ENCODE peak calls at places on chromosomes 13 and 19, in five cellular contexts. M, O, U, C and E are unnamed samples.

GRCh38 chr19:16336571-16336970 is 11.9 kb downstream of the KLF2 start:
- DNase-seq in M (no peak), O (no peak), C (no peak), U (no peak), E (no peak)

GRCh38 chr13:110553417-110553816 is 8.1 kb downstream of the RAB20 start:
- DNase-seq in M (no peak), O (no peak), U (no peak), C (no peak), E (no peak)

GRCh38 chr13:31236211-31236786 is 36.5 kb downstream of the B3GLCT start:
- DNase-seq in C (no peak), M (no peak), O (peak), U (peak), E (no peak)

GRCh38 chr19:46081928-46082727 is 41.3 kb upstream of the IGFL4 start:
- DNase-seq in O (peak), C (peak), M (peak), U (peak), E (peak)

GRCh38 chr13:105655046-105655445 is 880.4 kb downstream of the EFNB2 start:
- DNase-seq in O (peak), C (no peak), U (peak), M (no peak), E (no peak)

GRCh38 chr13:112252744-112253590 is 123.2 kb upstream of the SPACA7 start:
- DNase-seq in C (no peak), O (no peak), M (no peak), U (no peak), E (no peak)

GRCh38 chr19:51702103-51702753 is 9.1 kb downstream of the SPACA6 start:
- DNase-seq in C (peak), O (peak), M (peak), U (peak), E (no peak)

GRCh38 chr13:55816976-55817601 is 1323.6 kb upstream of the PRR20A start:
- DNase-seq in O (no peak), C (no peak), M (peak), U (no peak), E (no peak)

GRCh38 chr13:114328034-114328433 is 13.7 kb downstream of the CHAMP1 start:
- DNase-seq in M (no peak), C (no peak), O (no peak), U (no peak), E (no peak)

GRCh38 chr13:109114991-109115390 is 485.6 kb downstream of the MYO16 start:
- DNase-seq in O (no peak), C (no peak), M (no peak), U (no peak), E (no peak)

GRCh38 chr19:52224211-52224610 is 34.4 kb downstream of the PPP2R1A start:
- DNase-seq in O (no peak), U (no peak), M (no peak), C (no peak), E (no peak)